ENCODE peak calls at places on chromosomes 13 and 19, in five cellular contexts. One of them, this sample, is unnamed.

GRCh38 chr19:5707576-5708575 is 12.1 kb downstream of the LONP1 start:
- DNase-seq in OCI-M1: no peak
- DNase-seq in myocyte: no peak
- DNase-seq in H9: no peak
- DNase-seq in heart left ventricle: no peak
- DNase-seq in this sample: no peak

GRCh38 chr19:14476663-14477401 is 1.7 kb upstream of the PTGER1 start:
- DNase-seq in OCI-M1: peak
- DNase-seq in myocyte: peak
- DNase-seq in H9: no peak
- DNase-seq in heart left ventricle: no peak
- DNase-seq in this sample: peak

GRCh38 chr13:101838305-101838835 is 385.9 kb downstream of the ITGBL1 start:
- DNase-seq in OCI-M1: no peak
- DNase-seq in myocyte: no peak
- DNase-seq in H9: no peak
- DNase-seq in heart left ventricle: no peak
- DNase-seq in this sample: no peak

GRCh38 chr13:28685114-28685513 is 26.2 kb downstream of the POMP start:
- DNase-seq in OCI-M1: no peak
- DNase-seq in myocyte: no peak
- DNase-seq in H9: peak
- DNase-seq in heart left ventricle: no peak
- DNase-seq in this sample: no peak

GRCh38 chr19:14318873-14319272 is 62.4 kb upstream of the ADGRE5 start:
- DNase-seq in OCI-M1: no peak
- DNase-seq in myocyte: no peak
- DNase-seq in H9: peak
- DNase-seq in heart left ventricle: peak
- DNase-seq in this sample: peak

GRCh38 chr13:87677334-87678234 is 6.4 kb downstream of the SLITRK5 start:
- DNase-seq in OCI-M1: peak
- DNase-seq in myocyte: no peak
- DNase-seq in H9: peak
- DNase-seq in heart left ventricle: no peak
- DNase-seq in this sample: no peak

GRCh38 chr19:7534531-7534980 is 961 bp upstream of the PNPLA6 start:
- DNase-seq in OCI-M1: peak
- DNase-seq in myocyte: peak
- DNase-seq in H9: peak
- DNase-seq in heart left ventricle: peak
- DNase-seq in this sample: peak

GRCh38 chr19:16462757-16463250 is 9.0 kb downstream of the EPS15L1 start:
- DNase-seq in OCI-M1: no peak
- DNase-seq in myocyte: peak
- DNase-seq in H9: no peak
- DNase-seq in heart left ventricle: no peak
- DNase-seq in this sample: no peak

GRCh38 chr19:7928741-7929701 is 3.1 kb upstream of the CTXN1 start:
- DNase-seq in OCI-M1: peak
- DNase-seq in myocyte: peak
- DNase-seq in H9: peak
- DNase-seq in heart left ventricle: no peak
- DNase-seq in this sample: peak

GRCh38 chr13:110340812-110341444 is 33.8 kb downstream of the COL4A2 start:
- DNase-seq in OCI-M1: no peak
- DNase-seq in myocyte: peak
- DNase-seq in H9: no peak
- DNase-seq in heart left ventricle: peak
- DNase-seq in this sample: peak

GRCh38 chr13:48492123-48493075 is 40.5 kb downstream of the RCBTB2 start:
- DNase-seq in OCI-M1: peak
- DNase-seq in myocyte: peak
- DNase-seq in H9: no peak
- DNase-seq in heart left ventricle: peak
- DNase-seq in this sample: peak

GRCh38 chr13:77001963-77002587 is 10.2 kb downstream of the CLN5 start:
- DNase-seq in OCI-M1: no peak
- DNase-seq in myocyte: no peak
- DNase-seq in H9: no peak
- DNase-seq in heart left ventricle: no peak
- DNase-seq in this sample: no peak

GRCh38 chr13:63696055-63696454 is 2280.4 kb upstream of the PCDH20 start:
- DNase-seq in OCI-M1: no peak
- DNase-seq in myocyte: no peak
- DNase-seq in H9: no peak
- DNase-seq in heart left ventricle: no peak
- DNase-seq in this sample: no peak

GRCh38 chr13:80680786-80681366 is 339.9 kb upstream of the SPRY2 start:
- DNase-seq in OCI-M1: no peak
- DNase-seq in myocyte: no peak
- DNase-seq in H9: no peak
- DNase-seq in heart left ventricle: no peak
- DNase-seq in this sample: no peak

GRCh38 chr13:76677047-76677446 is 209.2 kb downstream of the KCTD12 start:
- DNase-seq in OCI-M1: no peak
- DNase-seq in myocyte: peak
- DNase-seq in H9: no peak
- DNase-seq in heart left ventricle: peak
- DNase-seq in this sample: no peak

GRCh38 chr19:40739871-40740703 is 10.2 kb downstream of the ACTMAP start:
- DNase-seq in OCI-M1: no peak
- DNase-seq in myocyte: no peak
- DNase-seq in H9: no peak
- DNase-seq in heart left ventricle: no peak
- DNase-seq in this sample: no peak

GRCh38 chr13:106140476-106140875 is 395.0 kb downstream of the EFNB2 start:
- DNase-seq in OCI-M1: no peak
- DNase-seq in myocyte: no peak
- DNase-seq in H9: no peak
- DNase-seq in heart left ventricle: no peak
- DNase-seq in this sample: no peak

GRCh38 chr13:49585220-49586157 is at the start of gene RCBTB1:
- DNase-seq in OCI-M1: peak
- DNase-seq in myocyte: peak
- DNase-seq in H9: peak
- DNase-seq in heart left ventricle: peak
- DNase-seq in this sample: peak

GRCh38 chr19:3621689-3622088 is 4.9 kb downstream of the CACTIN start:
- DNase-seq in OCI-M1: no peak
- DNase-seq in myocyte: no peak
- DNase-seq in H9: no peak
- DNase-seq in heart left ventricle: no peak
- DNase-seq in this sample: no peak

GRCh38 chr13:40059540-40060232 is 404.2 kb downstream of the COG6 start:
- DNase-seq in OCI-M1: no peak
- DNase-seq in myocyte: peak
- DNase-seq in H9: no peak
- DNase-seq in heart left ventricle: no peak
- DNase-seq in this sample: no peak

GRCh38 chr19:54696117-54696548 is 28.1 kb upstream of the KIR3DL3 start:
- DNase-seq in OCI-M1: no peak
- DNase-seq in myocyte: no peak
- DNase-seq in H9: no peak
- DNase-seq in heart left ventricle: no peak
- DNase-seq in this sample: no peak

GRCh38 chr19:35832054-35832453 is 19.4 kb upstream of the PRODH2 start:
- DNase-seq in OCI-M1: no peak
- DNase-seq in myocyte: no peak
- DNase-seq in H9: no peak
- DNase-seq in heart left ventricle: no peak
- DNase-seq in this sample: no peak

GRCh38 chr13:112056739-112057433 is 10.1 kb upstream of the SOX1 start:
- DNase-seq in OCI-M1: no peak
- DNase-seq in myocyte: no peak
- DNase-seq in H9: peak
- DNase-seq in heart left ventricle: no peak
- DNase-seq in this sample: no peak

This sample was measured in Peyer's patch.